ENCODE peak calls at places on chromosomes 13 and 19, in four cellular contexts. D is CD8-positive, alpha-beta T cell; X is astrocyte; Y is thoracic aorta. L is an unnamed sample.

GRCh38 chr19:3065675-3066357 is 3.5 kb upstream of the TLE5 start:
- DNase-seq in D (no peak), X (no peak), Y (no peak), L (no peak)

GRCh38 chr13:25857830-25858229 is 194.0 kb downstream of the SHISA2 start:
- DNase-seq in D (no peak), X (no peak), Y (no peak), L (no peak)

GRCh38 chr13:35693142-35693784 is 216.8 kb upstream of the MAB21L1 start:
- DNase-seq in D (no peak), X (no peak), Y (no peak), L (no peak)

GRCh38 chr13:44437356-44438233 is 64.0 kb downstream of the SERP2 start:
- DNase-seq in D (no peak), X (peak), Y (no peak), L (no peak)

GRCh38 chr19:33175886-33176669 is 18.1 kb upstream of the LRP3 start:
- DNase-seq in D (peak), X (peak), Y (no peak), L (no peak)

GRCh38 chr19:1122972-1123363 is 19.2 kb downstream of the GPX4 start:
- DNase-seq in D (no peak), X (peak), Y (no peak), L (no peak)

GRCh38 chr13:94345374-94346195 is 133.9 kb downstream of the DCT start:
- DNase-seq in D (no peak), X (peak), Y (no peak), L (no peak)

GRCh38 chr19:1396768-1397679 is 4.3 kb downstream of the GAMT start:
- DNase-seq in D (no peak), X (no peak), Y (no peak), L (no peak)

GRCh38 chr19:8370176-8371010 is 6.4 kb downstream of the ANGPTL4 start:
- DNase-seq in D (no peak), X (no peak), Y (no peak), L (no peak)

GRCh38 chr13:39930544-39931444 is 275.3 kb downstream of the COG6 start:
- DNase-seq in D (no peak), X (no peak), Y (no peak), L (no peak)

GRCh38 chr13:42420304-42420703 is 148.4 kb downstream of the AKAP11 start:
- DNase-seq in D (no peak), X (no peak), Y (no peak), L (no peak)

GRCh38 chr13:28955264-28955966 is 135.3 kb downstream of the MTUS2 start:
- DNase-seq in D (no peak), X (no peak), Y (no peak), L (no peak)

GRCh38 chr13:85367887-85368286 is 431.3 kb downstream of the SLITRK6 start:
- DNase-seq in D (no peak), X (peak), Y (no peak), L (no peak)

GRCh38 chr19:12676384-12676792 is 5.3 kb downstream of the DHPS start:
- DNase-seq in D (peak), X (peak), Y (no peak), L (no peak)

GRCh38 chr19:47243364-47243775 is 12.4 kb upstream of the BBC3 start:
- DNase-seq in D (no peak), X (peak), Y (no peak), L (no peak)

GRCh38 chr19:34165295-34165738 is 7.0 kb upstream of the LSM14A start:
- DNase-seq in D (no peak), X (no peak), Y (no peak), L (no peak)

GRCh38 chr13:79741006-79741405 is 260.1 kb downstream of the NDFIP2 start:
- DNase-seq in D (no peak), X (peak), Y (no peak), L (no peak)

DNA sequence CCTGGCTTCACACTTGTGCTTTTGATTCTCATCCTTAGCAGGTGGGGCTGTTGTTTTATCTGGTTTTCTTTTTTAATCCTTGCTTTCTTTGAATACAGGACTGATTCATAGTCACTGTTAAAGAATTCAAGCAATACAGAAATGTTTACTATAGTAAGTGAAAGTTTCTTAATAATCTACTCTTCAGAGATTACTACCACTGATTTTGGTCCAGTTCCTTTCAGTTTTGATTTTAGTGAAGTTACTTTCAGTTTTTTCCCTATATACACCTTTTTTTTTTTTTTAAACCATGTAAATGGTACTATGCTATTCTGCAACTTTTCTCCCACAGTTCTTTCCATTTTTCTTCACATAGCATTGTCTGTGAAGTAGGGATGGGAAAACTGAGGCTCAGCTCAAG is 53.6 kb downstream of the GATAD2A start:
- DNase-seq in D (no peak), X (peak), Y (no peak), L (no peak)
- H3K4me3 ChIP-seq in D (peak), X (no peak), Y (no peak), L (no peak)

GRCh38 chr13:50376895-50377575 is 361.8 kb downstream of the KCNRG start:
- DNase-seq in D (no peak), X (no peak), Y (no peak), L (no peak)
- TF ChIP-seq CTCF in D (no peak), X (no peak), Y (no peak), L (no peak)

GRCh38 chr19:58557253-58558065 is 952 bp downstream of the UBE2M start:
- DNase-seq in D (no peak), X (no peak), Y (no peak), L (no peak)

GRCh38 chr19:58558066-58558622 is at the start of gene UBE2M:
- DNase-seq in D (peak), X (peak), Y (no peak), L (no peak)

GRCh38 chr19:58555920-58556632 is 1.2 kb upstream of the CHMP2A start:
- DNase-seq in D (no peak), X (no peak), Y (no peak), L (no peak)

GRCh38 chr19:58555369-58555885 is 522 bp upstream of the CHMP2A start:
- DNase-seq in D (no peak), X (no peak), Y (no peak), L (no peak)

GRCh38 chr19:58556633-58557252 is 1.7 kb downstream of the UBE2M start:
- DNase-seq in D (no peak), X (no peak), Y (no peak), L (no peak)
- H3K4me3 ChIP-seq in D (peak), X (peak), Y (peak), L (peak)

GRCh38 chr13:97564929-97565328 is 131.0 kb downstream of the RAP2A start:
- DNase-seq in D (no peak), X (no peak), Y (no peak), L (no peak)
- TF ChIP-seq CTCF in D (no peak), X (no peak), Y (no peak), L (no peak)

GRCh38 chr19:11165486-11166030 is 10.0 kb upstream of the SPC24 start:
- DNase-seq in D (no peak), X (no peak), Y (no peak), L (no peak)

GRCh38 chr19:11166281-11167142 is 10.9 kb upstream of the SPC24 start:
- DNase-seq in D (no peak), X (no peak), Y (no peak), L (peak)

GRCh38 chr19:11164278-11164677 is 8.7 kb upstream of the SPC24 start:
- DNase-seq in D (no peak), X (no peak), Y (no peak), L (no peak)

GRCh38 chr19:11168568-11168967 is 13.0 kb upstream of the SPC24 start:
- DNase-seq in D (no peak), X (peak), Y (no peak), L (peak)

GRCh38 chr19:11164879-11165406 is 9.4 kb upstream of the SPC24 start:
- DNase-seq in D (no peak), X (peak), Y (no peak), L (peak)
- H3K4me3 ChIP-seq in D (no peak), X (no peak), Y (peak), L (no peak)

GRCh38 chr19:50460161-50460765 is 16.0 kb upstream of the EMC10 start:
- DNase-seq in D (peak), X (peak), Y (no peak), L (no peak)
- TF ChIP-seq CTCF in D (no peak), X (peak), Y (no peak), L (no peak)

DNA sequence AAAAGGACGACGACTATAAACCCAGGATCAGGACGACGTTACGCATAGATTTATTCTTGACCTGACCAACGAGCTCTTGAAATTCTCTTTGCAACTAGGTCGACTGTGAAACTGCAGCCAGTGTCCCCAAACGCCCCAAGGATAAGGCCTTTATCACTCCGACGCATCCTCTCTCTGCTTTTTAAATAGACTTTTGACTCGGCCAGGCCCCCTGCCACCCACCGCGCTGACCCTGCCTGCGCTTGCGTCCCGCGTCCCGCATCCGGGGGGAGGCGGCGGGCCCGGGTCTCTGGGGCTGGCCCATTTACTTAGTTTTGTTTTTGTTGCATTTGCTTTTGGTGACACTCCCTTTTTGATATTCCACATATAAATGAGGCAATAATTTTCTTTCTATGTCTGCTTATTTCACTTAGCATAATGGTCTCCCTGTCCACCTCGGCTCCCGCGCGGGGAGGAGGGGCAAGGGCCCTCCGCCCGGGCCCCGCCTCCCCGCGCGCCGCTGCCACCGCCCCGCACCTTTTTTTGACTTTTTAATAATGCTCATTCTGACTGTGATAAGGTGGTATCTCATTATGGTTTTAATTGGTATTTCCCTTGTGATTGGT is 17.5 kb downstream of the RB1 start:
- DNase-seq in D (no peak), X (no peak), Y (no peak), L (no peak)
- H3K4me3 ChIP-seq in D (peak), X (peak), Y (peak), L (peak)

DNA sequence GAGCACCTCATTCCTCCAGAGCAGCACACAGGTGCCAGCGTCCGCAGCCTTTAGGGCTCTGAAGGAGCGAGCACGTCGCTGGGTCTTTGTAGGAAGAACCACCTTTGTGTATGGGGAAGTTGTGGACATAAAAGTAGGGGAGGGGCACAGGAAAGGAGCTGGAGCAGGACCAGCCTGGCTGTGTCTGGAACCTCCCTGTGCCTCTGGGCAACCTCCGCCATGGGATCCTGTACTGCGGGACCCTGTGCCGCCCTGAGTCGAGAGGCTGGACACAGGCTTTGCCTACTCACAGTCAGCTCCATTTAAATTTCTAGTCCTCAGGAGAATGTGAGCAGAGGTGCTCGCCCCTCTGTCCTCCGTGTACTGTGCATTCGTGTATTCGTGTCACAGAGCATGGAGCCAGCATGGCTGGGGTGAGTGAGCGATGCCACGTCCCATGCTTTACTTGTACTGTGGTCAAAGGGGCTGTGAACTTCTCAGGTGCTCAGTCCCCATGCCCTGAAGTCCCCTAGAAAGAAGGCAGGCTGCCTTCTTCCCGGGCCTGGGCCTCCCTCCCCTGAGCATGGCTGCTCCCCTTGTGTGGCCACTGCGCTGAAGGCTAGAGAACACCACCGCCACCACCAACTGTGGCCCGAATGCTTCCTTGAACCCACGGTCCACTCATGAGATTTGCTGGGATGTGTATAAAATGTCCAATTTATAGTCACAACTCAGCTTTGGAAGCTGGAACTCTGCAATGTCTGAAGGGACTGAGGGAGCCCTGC is 99.9 kb downstream of the TEX29 start:
- DNase-seq in D (no peak), X (no peak), Y (no peak), L (no peak)
- TF ChIP-seq CTCF in D (no peak), X (no peak), Y (no peak), L (no peak)

L was measured in AG09309.